ENCODE peak calls at places on chromosomes 16 and 17, in six cellular contexts. One of them, this sample, is unnamed.

GRCh38 chr17:19263621-19264010 is 26.4 kb downstream of the EPN2 start:
- DNase-seq in heart right ventricle: no peak
- DNase-seq in activated T-helper 1 cell treated with Interleukin-2 at 50 U/mL for 16 hours: no peak
- DNase-seq in A172: peak
- DNase-seq in NCI-H748 treated with DMSO at 0.1 percent for 48 hours: no peak
- DNase-seq in M059J: peak
- DNase-seq in this sample: no peak

GRCh38 chr17:77353684-77354419 is 213.1 kb downstream of the SEC14L1 start:
- DNase-seq in heart right ventricle: no peak
- DNase-seq in activated T-helper 1 cell treated with Interleukin-2 at 50 U/mL for 16 hours: no peak
- DNase-seq in A172: no peak
- DNase-seq in NCI-H748 treated with DMSO at 0.1 percent for 48 hours: no peak
- DNase-seq in M059J: no peak
- DNase-seq in this sample: no peak

GRCh38 chr17:80265205-80266068 is 4.8 kb downstream of the RNF213 start:
- DNase-seq in heart right ventricle: no peak
- DNase-seq in activated T-helper 1 cell treated with Interleukin-2 at 50 U/mL for 16 hours: peak
- DNase-seq in A172: no peak
- DNase-seq in NCI-H748 treated with DMSO at 0.1 percent for 48 hours: no peak
- DNase-seq in M059J: no peak
- DNase-seq in this sample: no peak

GRCh38 chr17:50900383-50900892 is 34.3 kb upstream of the TOB1 start:
- DNase-seq in heart right ventricle: no peak
- DNase-seq in activated T-helper 1 cell treated with Interleukin-2 at 50 U/mL for 16 hours: no peak
- DNase-seq in A172: no peak
- DNase-seq in NCI-H748 treated with DMSO at 0.1 percent for 48 hours: no peak
- DNase-seq in M059J: no peak
- DNase-seq in this sample: no peak

GRCh38 chr17:29929544-29930398 is at the start of gene SSH2:
- DNase-seq in heart right ventricle: peak
- DNase-seq in activated T-helper 1 cell treated with Interleukin-2 at 50 U/mL for 16 hours: peak
- DNase-seq in A172: peak
- DNase-seq in NCI-H748 treated with DMSO at 0.1 percent for 48 hours: peak
- DNase-seq in M059J: peak
- DNase-seq in this sample: peak

GRCh38 chr17:32471652-32472051 is 15.1 kb upstream of the CDK5R1 start:
- DNase-seq in heart right ventricle: no peak
- DNase-seq in activated T-helper 1 cell treated with Interleukin-2 at 50 U/mL for 16 hours: no peak
- DNase-seq in A172: no peak
- DNase-seq in NCI-H748 treated with DMSO at 0.1 percent for 48 hours: no peak
- DNase-seq in M059J: no peak
- DNase-seq in this sample: no peak

GRCh38 chr17:77462101-77462500 is 321.3 kb downstream of the SEC14L1 start:
- DNase-seq in heart right ventricle: no peak
- DNase-seq in activated T-helper 1 cell treated with Interleukin-2 at 50 U/mL for 16 hours: no peak
- DNase-seq in A172: no peak
- DNase-seq in NCI-H748 treated with DMSO at 0.1 percent for 48 hours: no peak
- DNase-seq in M059J: no peak
- DNase-seq in this sample: no peak

GRCh38 chr16:67284699-67285646 is 5.6 kb downstream of the PLEKHG4 start:
- DNase-seq in heart right ventricle: peak
- DNase-seq in activated T-helper 1 cell treated with Interleukin-2 at 50 U/mL for 16 hours: no peak
- DNase-seq in A172: peak
- DNase-seq in NCI-H748 treated with DMSO at 0.1 percent for 48 hours: peak
- DNase-seq in M059J: peak
- DNase-seq in this sample: no peak

GRCh38 chr16:89137666-89138512 is 33.7 kb upstream of the CDH15 start:
- DNase-seq in heart right ventricle: peak
- DNase-seq in activated T-helper 1 cell treated with Interleukin-2 at 50 U/mL for 16 hours: no peak
- DNase-seq in A172: no peak
- DNase-seq in NCI-H748 treated with DMSO at 0.1 percent for 48 hours: no peak
- DNase-seq in M059J: no peak
- DNase-seq in this sample: peak

GRCh38 chr16:85832578-85833539 is 33.4 kb downstream of the COX4I1 start:
- DNase-seq in heart right ventricle: no peak
- DNase-seq in activated T-helper 1 cell treated with Interleukin-2 at 50 U/mL for 16 hours: no peak
- DNase-seq in A172: no peak
- DNase-seq in NCI-H748 treated with DMSO at 0.1 percent for 48 hours: no peak
- DNase-seq in M059J: no peak
- DNase-seq in this sample: no peak

GRCh38 chr17:4560837-4561241 is 462 bp upstream of the GGT6 start:
- DNase-seq in heart right ventricle: no peak
- DNase-seq in activated T-helper 1 cell treated with Interleukin-2 at 50 U/mL for 16 hours: no peak
- DNase-seq in A172: no peak
- DNase-seq in NCI-H748 treated with DMSO at 0.1 percent for 48 hours: no peak
- DNase-seq in M059J: no peak
- DNase-seq in this sample: no peak

GRCh38 chr17:19727466-19728113 is 11.2 kb upstream of the SLC47A2 start:
- DNase-seq in heart right ventricle: no peak
- DNase-seq in activated T-helper 1 cell treated with Interleukin-2 at 50 U/mL for 16 hours: no peak
- DNase-seq in A172: no peak
- DNase-seq in NCI-H748 treated with DMSO at 0.1 percent for 48 hours: no peak
- DNase-seq in M059J: peak
- DNase-seq in this sample: peak

GRCh38 chr17:14211778-14212177 is 24.9 kb downstream of the CDRT15 start:
- DNase-seq in heart right ventricle: peak
- DNase-seq in activated T-helper 1 cell treated with Interleukin-2 at 50 U/mL for 16 hours: no peak
- DNase-seq in A172: no peak
- DNase-seq in NCI-H748 treated with DMSO at 0.1 percent for 48 hours: no peak
- DNase-seq in M059J: no peak
- DNase-seq in this sample: peak

GRCh38 chr17:78674156-78674555 is 97.0 kb upstream of the DNAH17 start:
- DNase-seq in heart right ventricle: no peak
- DNase-seq in activated T-helper 1 cell treated with Interleukin-2 at 50 U/mL for 16 hours: no peak
- DNase-seq in A172: no peak
- DNase-seq in NCI-H748 treated with DMSO at 0.1 percent for 48 hours: no peak
- DNase-seq in M059J: no peak
- DNase-seq in this sample: peak

GRCh38 chr17:79019631-79020584 is 4.1 kb upstream of the C1QTNF1 start:
- DNase-seq in heart right ventricle: peak
- DNase-seq in activated T-helper 1 cell treated with Interleukin-2 at 50 U/mL for 16 hours: peak
- DNase-seq in A172: peak
- DNase-seq in NCI-H748 treated with DMSO at 0.1 percent for 48 hours: peak
- DNase-seq in M059J: peak
- DNase-seq in this sample: peak

GRCh38 chr16:48613061-48613957 is 3.3 kb upstream of the N4BP1 start:
- DNase-seq in heart right ventricle: no peak
- DNase-seq in activated T-helper 1 cell treated with Interleukin-2 at 50 U/mL for 16 hours: peak
- DNase-seq in A172: no peak
- DNase-seq in NCI-H748 treated with DMSO at 0.1 percent for 48 hours: no peak
- DNase-seq in M059J: no peak
- DNase-seq in this sample: no peak

GRCh38 chr17:71975998-71976649 is 144.7 kb upstream of the SOX9 start:
- DNase-seq in heart right ventricle: peak
- DNase-seq in activated T-helper 1 cell treated with Interleukin-2 at 50 U/mL for 16 hours: no peak
- DNase-seq in A172: peak
- DNase-seq in NCI-H748 treated with DMSO at 0.1 percent for 48 hours: no peak
- DNase-seq in M059J: peak
- DNase-seq in this sample: no peak

GRCh38 chr17:29620271-29620670 is 2.4 kb downstream of the CORO6 start:
- DNase-seq in heart right ventricle: no peak
- DNase-seq in activated T-helper 1 cell treated with Interleukin-2 at 50 U/mL for 16 hours: no peak
- DNase-seq in A172: peak
- DNase-seq in NCI-H748 treated with DMSO at 0.1 percent for 48 hours: no peak
- DNase-seq in M059J: peak
- DNase-seq in this sample: no peak

GRCh38 chr16:86498661-86499493 is 11.4 kb upstream of the FOXF1 start:
- DNase-seq in heart right ventricle: no peak
- DNase-seq in activated T-helper 1 cell treated with Interleukin-2 at 50 U/mL for 16 hours: no peak
- DNase-seq in A172: no peak
- DNase-seq in NCI-H748 treated with DMSO at 0.1 percent for 48 hours: no peak
- DNase-seq in M059J: no peak
- DNase-seq in this sample: no peak

GRCh38 chr17:40953876-40954275 is 12.9 kb downstream of the KRT39 start:
- DNase-seq in heart right ventricle: no peak
- DNase-seq in activated T-helper 1 cell treated with Interleukin-2 at 50 U/mL for 16 hours: no peak
- DNase-seq in A172: no peak
- DNase-seq in NCI-H748 treated with DMSO at 0.1 percent for 48 hours: no peak
- DNase-seq in M059J: peak
- DNase-seq in this sample: no peak

GRCh38 chr16:78893340-78893739 is 707.2 kb downstream of the MAF start:
- DNase-seq in heart right ventricle: no peak
- DNase-seq in activated T-helper 1 cell treated with Interleukin-2 at 50 U/mL for 16 hours: no peak
- DNase-seq in A172: no peak
- DNase-seq in NCI-H748 treated with DMSO at 0.1 percent for 48 hours: no peak
- DNase-seq in M059J: no peak
- DNase-seq in this sample: no peak

GRCh38 chr16:20868890-20869289 is 31.3 kb downstream of the DCUN1D3 start:
- DNase-seq in heart right ventricle: peak
- DNase-seq in activated T-helper 1 cell treated with Interleukin-2 at 50 U/mL for 16 hours: no peak
- DNase-seq in A172: peak
- DNase-seq in NCI-H748 treated with DMSO at 0.1 percent for 48 hours: no peak
- DNase-seq in M059J: peak
- DNase-seq in this sample: peak

GRCh38 chr16:27281285-27281684 is 12.7 kb upstream of the NSMCE1 start:
- DNase-seq in heart right ventricle: no peak
- DNase-seq in activated T-helper 1 cell treated with Interleukin-2 at 50 U/mL for 16 hours: no peak
- DNase-seq in A172: no peak
- DNase-seq in NCI-H748 treated with DMSO at 0.1 percent for 48 hours: no peak
- DNase-seq in M059J: no peak
- DNase-seq in this sample: no peak

GRCh38 chr17:45371414-45372324 is 54.8 kb upstream of the MAP3K14 start:
- DNase-seq in heart right ventricle: peak
- DNase-seq in activated T-helper 1 cell treated with Interleukin-2 at 50 U/mL for 16 hours: no peak
- DNase-seq in A172: peak
- DNase-seq in NCI-H748 treated with DMSO at 0.1 percent for 48 hours: no peak
- DNase-seq in M059J: peak
- DNase-seq in this sample: peak

GRCh38 chr17:40556884-40557414 is 8.3 kb downstream of the CCR7 start:
- DNase-seq in heart right ventricle: no peak
- DNase-seq in activated T-helper 1 cell treated with Interleukin-2 at 50 U/mL for 16 hours: no peak
- DNase-seq in A172: no peak
- DNase-seq in NCI-H748 treated with DMSO at 0.1 percent for 48 hours: no peak
- DNase-seq in M059J: no peak
- DNase-seq in this sample: no peak

GRCh38 chr17:29212681-29213121 is 32.5 kb upstream of the MYO18A start:
- DNase-seq in heart right ventricle: no peak
- DNase-seq in activated T-helper 1 cell treated with Interleukin-2 at 50 U/mL for 16 hours: no peak
- DNase-seq in A172: peak
- DNase-seq in NCI-H748 treated with DMSO at 0.1 percent for 48 hours: no peak
- DNase-seq in M059J: peak
- DNase-seq in this sample: no peak